ENCODE peak calls at places on chromosomes 6 and 20, in nine cellular contexts. L is GM12878; X is heart right ventricle; W is IMR-90; V is CD8-positive, alpha-beta T cell; E is esophagus muscularis mucosa; Z is left ventricle myocardium inferior; N is right lobe of liver; A is ovary. G is an unnamed sample.

GRCh38 chr6:527989-528673 is 128.8 kb downstream of the HUS1B start:
- DNase-seq in N (no peak), E (no peak), Z (no peak), L (no peak), W (no peak), V (no peak), X (no peak), A (no peak), G (no peak)

GRCh38 chr20:5741089-5741488 is 9.1 kb upstream of the SHLD1 start:
- DNase-seq in A (no peak), N (no peak), L (no peak), E (no peak), W (peak; percentile 76), V (no peak), X (no peak), Z (no peak), G (no peak)

GRCh38 chr6:50602191-50602810 is 111.0 kb upstream of the TFAP2D start:
- DNase-seq in E (no peak), W (peak; percentile 21), Z (no peak), V (no peak), L (no peak), A (no peak), N (no peak), X (no peak), G (no peak)

GRCh38 chr6:75128881-75129570 is 76.8 kb downstream of the COL12A1 start:
- DNase-seq in Z (no peak), N (no peak), A (no peak), E (no peak), V (no peak), W (no peak), L (no peak), X (no peak), G (no peak)

GRCh38 chr6:36355819-36356218 is 19.1 kb upstream of the BNIP5 start:
- DNase-seq in W (no peak), N (no peak), A (no peak), Z (no peak), E (no peak), V (no peak), L (no peak), X (no peak), G (no peak)

GRCh38 chr20:1830240-1830639 is 65.0 kb upstream of the SIRPA start:
- DNase-seq in X (peak; percentile 82), V (no peak), E (no peak), L (no peak), W (peak; percentile 99), A (peak; percentile 39), Z (peak; percentile 82), N (peak; percentile 42), G (peak; percentile 91)

GRCh38 chr6:43926644-43927524 is 156.9 kb downstream of the VEGFA start:
- DNase-seq in A (no peak), V (no peak), L (no peak), E (no peak), N (no peak), Z (peak; percentile 13), W (peak; percentile 92), X (no peak), G (no peak)

GRCh38 chr20:63680427-63680826 is 16.0 kb upstream of the TNFRSF6B start:
- DNase-seq in L (no peak), W (no peak), N (no peak), X (no peak), V (no peak), A (no peak), Z (no peak), E (no peak), G (no peak)

GRCh38 chr6:8879334-8879733 is 444.0 kb upstream of the SLC35B3 start:
- DNase-seq in E (no peak), L (no peak), A (no peak), W (no peak), Z (no peak), N (no peak), V (no peak), X (no peak), G (no peak)

GRCh38 chr6:129646617-129647016 is 63.4 kb downstream of the ARHGAP18 start:
- DNase-seq in L (peak; percentile 61), X (no peak), E (no peak), W (peak; percentile 27), N (no peak), A (no peak), Z (no peak), V (no peak), G (no peak)

GRCh38 chr20:23320317-23320716 is 30.3 kb upstream of the NXT1 start:
- DNase-seq in V (no peak), X (no peak), Z (no peak), L (no peak), W (peak; percentile 17), A (no peak), E (no peak), N (no peak), G (no peak)

GRCh38 chr6:15879372-15880261 is 216.8 kb upstream of the DTNBP1 start:
- DNase-seq in A (peak; percentile 59), V (peak; percentile 31), Z (peak; percentile 86), N (peak; percentile 46), X (peak; percentile 76), W (peak; percentile 13), L (no peak), E (no peak), G (no peak)

GRCh38 chr6:42226251-42227143 is 8.8 kb upstream of the MRPS10 start:
- DNase-seq in E (no peak), L (no peak), X (no peak), W (peak; percentile 84), V (no peak), A (no peak), Z (no peak), N (peak; percentile 36), G (no peak)

GRCh38 chr6:2563635-2564034 is 187.1 kb downstream of the MYLK4 start:
- DNase-seq in X (no peak), N (no peak), W (peak; percentile 20), Z (no peak), V (no peak), A (no peak), E (no peak), L (peak; percentile 30), G (no peak)

GRCh38 chr6:137715589-137716045 is 151.4 kb upstream of the TNFAIP3 start:
- DNase-seq in V (no peak), N (no peak), L (no peak), X (no peak), E (no peak), A (no peak), W (peak; percentile 63), Z (no peak), G (no peak)

GRCh38 chr6:29964904-29965872 is 22.9 kb downstream of the HLA-A start:
- DNase-seq in Z (peak; percentile 78), E (peak; percentile 95), V (peak; percentile 57), X (peak; percentile 80), N (peak; percentile 81), W (peak; percentile 91), A (peak; percentile 59), L (peak; percentile 89), G (peak; percentile 79)

GRCh38 chr6:81713205-81713604 is 39.3 kb downstream of the TENT5A start:
- DNase-seq in N (no peak), X (no peak), E (no peak), Z (no peak), W (no peak), A (no peak), L (no peak), V (no peak), G (no peak)

GRCh38 chr20:33343521-33343920 is 57.8 kb downstream of the CDK5RAP1 start:
- DNase-seq in Z (no peak), A (no peak), E (no peak), N (no peak), W (no peak), X (no peak), L (no peak), V (no peak), G (no peak)

GRCh38 chr20:45067558-45067957 is 33.4 kb downstream of the KCNS1 start:
- DNase-seq in L (no peak), A (no peak), N (no peak), Z (no peak), V (no peak), E (no peak), W (no peak), X (no peak), G (no peak)

GRCh38 chr20:45067087-45067486 is 33.8 kb downstream of the KCNS1 start:
- DNase-seq in L (no peak), Z (no peak), V (no peak), W (no peak), E (no peak), N (no peak), X (no peak), A (no peak), G (no peak)

GRCh38 chr20:45069261-45069660 is 31.7 kb downstream of the KCNS1 start:
- DNase-seq in X (no peak), L (no peak), V (no peak), A (no peak), Z (no peak), N (no peak), W (no peak), E (no peak), G (no peak)

GRCh38 chr20:45064812-45065211 is 36.1 kb downstream of the KCNS1 start:
- DNase-seq in V (no peak), L (no peak), X (no peak), E (no peak), Z (no peak), N (no peak), A (no peak), W (no peak), G (no peak)

DNA sequence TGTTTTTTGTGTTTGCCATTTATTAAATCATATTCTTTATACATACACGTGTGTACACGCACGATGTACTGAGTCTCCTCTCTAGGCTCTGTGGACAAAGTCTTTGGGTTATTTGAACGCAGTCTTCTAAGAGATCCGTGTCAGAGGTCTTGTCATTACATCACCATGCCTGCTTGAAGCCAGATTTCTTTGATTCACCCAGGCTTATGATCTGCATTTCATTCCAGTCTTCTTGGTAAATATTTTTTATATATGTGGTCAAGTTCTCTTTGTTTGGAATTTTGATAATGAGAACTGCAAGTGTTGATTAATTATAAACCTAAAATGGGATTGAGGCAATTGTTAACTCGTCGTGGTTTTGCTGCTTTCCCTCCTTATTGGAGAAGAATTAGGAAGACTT is 34.6 kb downstream of the KCNS1 start:
- DNase-seq in X (no peak), E (no peak), A (no peak), Z (no peak), N (no peak), W (peak; percentile 55), V (no peak), L (no peak), G (no peak)
- H3K36me3 ChIP-seq in X (no peaks in the 10 kb centered on the region), E (peaks cover 8% of the 10 kb centered on the region), A (no peaks in the 10 kb centered on the region), Z (no peaks in the 10 kb centered on the region), N (no peaks in the 10 kb centered on the region), W (no peaks in the 10 kb centered on the region), V (peaks cover 30% of the 10 kb centered on the region), L (peaks cover 3% of the 10 kb centered on the region), G (no peaks in the 10 kb centered on the region)

GRCh38 chr6:20166226-20166625 is 46.0 kb downstream of the MBOAT1 start:
- DNase-seq in X (no peak), Z (no peak), N (no peak), L (no peak), A (no peak), W (no peak), E (no peak), V (no peak), G (no peak)
- H3K9me3 ChIP-seq in X (no peaks in the 10 kb centered on the region), Z (peaks cover 2% of the 10 kb centered on the region), N (no peaks in the 10 kb centered on the region), L (no peaks in the 10 kb centered on the region), A (no peaks in the 10 kb centered on the region), W (no peaks in the 10 kb centered on the region), E (no peaks in the 10 kb centered on the region), V (no peaks in the 10 kb centered on the region), G (no peaks in the 10 kb centered on the region)

GRCh38 chr6:56450882-56451739 is 191.6 kb downstream of the DST start:
- DNase-seq in A (peak; percentile 86), L (no peak), N (no peak), V (no peak), E (no peak), X (peak; percentile 83), Z (peak; percentile 84), W (peak; percentile 69), G (peak; percentile 70)
- H3K36me3 ChIP-seq in A (no peaks in the 10 kb centered on the region), L (no peaks in the 10 kb centered on the region), N (no peaks in the 10 kb centered on the region), V (no peaks in the 10 kb centered on the region), E (peaks cover 13% of the 10 kb centered on the region), X (no peaks in the 10 kb centered on the region), Z (peaks cover under 1% of the 10 kb centered on the region), W (peaks cover 4% of the 10 kb centered on the region), G (no peaks in the 10 kb centered on the region)

GRCh38 chr20:49280463-49281058 is 2.7 kb upstream of the ZNFX1 start:
- DNase-seq in L (no peak), N (no peak), E (no peak), Z (no peak), W (no peak), A (no peak), V (no peak), X (no peak), G (no peak)
- H3K9me3 ChIP-seq in L (peaks cover 20% of the 10 kb centered on the region), N (no peaks in the 10 kb centered on the region), E (no peaks in the 10 kb centered on the region), Z (peaks cover 43% of the 10 kb centered on the region), W (peaks cover 12% of the 10 kb centered on the region), A (no peaks in the 10 kb centered on the region), V (peaks cover 35% of the 10 kb centered on the region), X (peaks cover 8% of the 10 kb centered on the region), G (no peaks in the 10 kb centered on the region)

G was measured in testis.